ENCODE peak calls at places on chromosomes 7 and 10, in ten cellular contexts. W, T, J, D, I, S, R, V, B and F are unnamed samples.
A peak's percentile ranks its signal among the peaks of the same experiment; 100 is the strongest.

GRCh38 chr7:135678612-135679575 is 16.6 kb downstream of the STMP1 start:
- DNase-seq in W (peak; percentile 48), T (no peak), J (peak; percentile 95), D (peak; percentile 34), I (no peak), S (no peak), R (peak; percentile 70), V (peak; percentile 90), B (no peak), F (no peak)

GRCh38 chr10:118965636-118966035 is 63.9 kb upstream of the NANOS1 start:
- DNase-seq in W (no peak), T (no peak), J (no peak), D (no peak), I (no peak), S (no peak), R (no peak), V (no peak), B (no peak), F (peak; percentile 81)

GRCh38 chr7:88801046-88801445 is 5.5 kb upstream of the TEX47 start:
- DNase-seq in W (no peak), T (no peak), J (no peak), D (no peak), I (no peak), S (no peak), R (no peak), V (no peak), B (no peak), F (no peak)

GRCh38 chr7:32670105-32670504 is 174.8 kb downstream of the AVL9 start:
- DNase-seq in W (peak; percentile 93), T (no peak), J (peak; percentile 80), D (no peak), I (no peak), S (no peak), R (peak; percentile 75), V (peak; percentile 90), B (no peak), F (no peak)

GRCh38 chr10:79358811-79359210 is 11.5 kb downstream of the PPIF start:
- DNase-seq in W (no peak), T (no peak), J (no peak), D (no peak), I (no peak), S (no peak), R (no peak), V (no peak), B (no peak), F (no peak)

GRCh38 chr10:6114299-6114698 is 25.5 kb downstream of the RBM17 start:
- DNase-seq in W (no peak), T (no peak), J (no peak), D (no peak), I (no peak), S (no peak), R (no peak), V (no peak), B (no peak), F (no peak)

GRCh38 chr7:142568430-142569097 is 180.7 kb upstream of the PRSS1 start:
- DNase-seq in W (peak; percentile 88), T (no peak), J (peak; percentile 90), D (no peak), I (no peak), S (no peak), R (peak; percentile 80), V (peak; percentile 89), B (no peak), F (no peak)

GRCh38 chr7:77684030-77684429 is 12.2 kb upstream of the RSBN1L start:
- DNase-seq in W (no peak), T (no peak), J (peak; percentile 83), D (no peak), I (no peak), S (no peak), R (peak; percentile 91), V (no peak), B (no peak), F (no peak)

GRCh38 chr7:94975316-94975715 is 67.9 kb downstream of the PPP1R9A start:
- DNase-seq in W (peak; percentile 60), T (no peak), J (peak; percentile 80), D (no peak), I (no peak), S (no peak), R (no peak), V (peak; percentile 43), B (no peak), F (no peak)

GRCh38 chr10:62015994-62016393 is 114.5 kb downstream of the ARID5B start:
- DNase-seq in W (no peak), T (no peak), J (no peak), D (no peak), I (no peak), S (no peak), R (no peak), V (no peak), B (no peak), F (no peak)

GRCh38 chr10:72162978-72163377 is 52.8 kb upstream of the ANAPC16 start:
- DNase-seq in W (peak; percentile 81), T (no peak), J (peak; percentile 69), D (no peak), I (no peak), S (no peak), R (peak; percentile 63), V (peak; percentile 90), B (no peak), F (no peak)

GRCh38 chr10:72330059-72330426 is 24.7 kb downstream of the DNAJB12 start:
- DNase-seq in W (no peak), T (no peak), J (no peak), D (no peak), I (no peak), S (no peak), R (no peak), V (no peak), B (no peak), F (no peak)

GRCh38 chr10:133024711-133025557 is 62.8 kb upstream of the ADGRA1 start:
- DNase-seq in W (no peak), T (no peak), J (no peak), D (peak; percentile 5), I (no peak), S (no peak), R (no peak), V (no peak), B (no peak), F (no peak)